ENCODE peak calls at places on chromosomes 5 and 9, in seven cellular contexts. One of them, this sample, is unnamed.

GRCh38 chr9:96383165-96383939 is at the start of gene SLC35D2:
- DNase-seq in naive thymus-derived CD4-positive, alpha-beta T cell: no peak
- DNase-seq in pancreas: peak; percentile 77
- DNase-seq in uterus: peak; percentile 63
- DNase-seq in tibial artery: peak; percentile 79
- DNase-seq in heart right ventricle: peak; percentile 65
- DNase-seq in heart left ventricle: peak; percentile 81
- DNase-seq in this sample: no peak

GRCh38 chr5:180289966-180290365 is 1.9 kb downstream of the MAPK9 start:
- DNase-seq in naive thymus-derived CD4-positive, alpha-beta T cell: no peak
- DNase-seq in uterus: no peak
- DNase-seq in tibial artery: no peak
- DNase-seq in heart right ventricle: no peak
- DNase-seq in pancreas: peak; percentile 54
- DNase-seq in heart left ventricle: no peak
- DNase-seq in this sample: no peak

GRCh38 chr5:39518516-39518915 is 93.7 kb upstream of the DAB2 start:
- DNase-seq in uterus: no peak
- DNase-seq in tibial artery: no peak
- DNase-seq in naive thymus-derived CD4-positive, alpha-beta T cell: no peak
- DNase-seq in heart right ventricle: no peak
- DNase-seq in pancreas: no peak
- DNase-seq in heart left ventricle: no peak
- DNase-seq in this sample: no peak

GRCh38 chr5:5150667-5151066 is 10.5 kb downstream of the ADAMTS16 start:
- DNase-seq in pancreas: no peak
- DNase-seq in naive thymus-derived CD4-positive, alpha-beta T cell: no peak
- DNase-seq in tibial artery: no peak
- DNase-seq in heart right ventricle: no peak
- DNase-seq in uterus: no peak
- DNase-seq in heart left ventricle: no peak
- DNase-seq in this sample: no peak

GRCh38 chr5:102627311-102627710 is 127.8 kb upstream of the PAM start:
- DNase-seq in pancreas: no peak
- DNase-seq in heart right ventricle: no peak
- DNase-seq in heart left ventricle: no peak
- DNase-seq in tibial artery: no peak
- DNase-seq in naive thymus-derived CD4-positive, alpha-beta T cell: no peak
- DNase-seq in uterus: no peak
- DNase-seq in this sample: no peak

GRCh38 chr5:168039485-168040005 is 251.9 kb upstream of the WWC1 start:
- DNase-seq in naive thymus-derived CD4-positive, alpha-beta T cell: no peak
- DNase-seq in pancreas: no peak
- DNase-seq in heart left ventricle: no peak
- DNase-seq in tibial artery: no peak
- DNase-seq in heart right ventricle: no peak
- DNase-seq in uterus: no peak
- DNase-seq in this sample: peak; percentile 68

GRCh38 chr9:119251951-119252350 is 117.3 kb downstream of the BRINP1 start:
- DNase-seq in heart right ventricle: no peak
- DNase-seq in uterus: no peak
- DNase-seq in naive thymus-derived CD4-positive, alpha-beta T cell: no peak
- DNase-seq in pancreas: no peak
- DNase-seq in tibial artery: no peak
- DNase-seq in heart left ventricle: no peak
- DNase-seq in this sample: no peak

GRCh38 chr5:54671111-54671531 is 153.6 kb downstream of the SNX18 start:
- DNase-seq in heart right ventricle: no peak
- DNase-seq in pancreas: no peak
- DNase-seq in tibial artery: no peak
- DNase-seq in naive thymus-derived CD4-positive, alpha-beta T cell: no peak
- DNase-seq in heart left ventricle: no peak
- DNase-seq in uterus: no peak
- DNase-seq in this sample: no peak

GRCh38 chr9:20988916-20989315 is 42.5 kb downstream of the HACD4 start:
- DNase-seq in heart right ventricle: no peak
- DNase-seq in uterus: no peak
- DNase-seq in naive thymus-derived CD4-positive, alpha-beta T cell: no peak
- DNase-seq in tibial artery: no peak
- DNase-seq in heart left ventricle: no peak
- DNase-seq in pancreas: no peak
- DNase-seq in this sample: no peak

GRCh38 chr5:66100851-66101250 is 43.2 kb upstream of the SREK1 start:
- DNase-seq in tibial artery: no peak
- DNase-seq in heart left ventricle: no peak
- DNase-seq in heart right ventricle: no peak
- DNase-seq in pancreas: no peak
- DNase-seq in uterus: no peak
- DNase-seq in naive thymus-derived CD4-positive, alpha-beta T cell: no peak
- DNase-seq in this sample: no peak

GRCh38 chr5:102856374-102856748 is 101.3 kb downstream of the PAM start:
- DNase-seq in heart left ventricle: no peak
- DNase-seq in uterus: no peak
- DNase-seq in pancreas: no peak
- DNase-seq in naive thymus-derived CD4-positive, alpha-beta T cell: no peak
- DNase-seq in tibial artery: no peak
- DNase-seq in heart right ventricle: no peak
- DNase-seq in this sample: no peak

GRCh38 chr9:123960366-123960765 is 30.4 kb upstream of the DENND1A start:
- DNase-seq in naive thymus-derived CD4-positive, alpha-beta T cell: no peak
- DNase-seq in heart left ventricle: no peak
- DNase-seq in pancreas: no peak
- DNase-seq in uterus: no peak
- DNase-seq in tibial artery: no peak
- DNase-seq in heart right ventricle: no peak
- DNase-seq in this sample: no peak

GRCh38 chr5:23820764-23821471 is 313.5 kb downstream of the PRDM9 start:
- DNase-seq in pancreas: no peak
- DNase-seq in tibial artery: no peak
- DNase-seq in naive thymus-derived CD4-positive, alpha-beta T cell: no peak
- DNase-seq in heart left ventricle: no peak
- DNase-seq in uterus: no peak
- DNase-seq in heart right ventricle: no peak
- DNase-seq in this sample: peak; percentile 44

GRCh38 chr5:61618577-61618976 is 286.5 kb downstream of the ZSWIM6 start:
- DNase-seq in heart left ventricle: no peak
- DNase-seq in tibial artery: no peak
- DNase-seq in uterus: no peak
- DNase-seq in naive thymus-derived CD4-positive, alpha-beta T cell: no peak
- DNase-seq in pancreas: no peak
- DNase-seq in heart right ventricle: no peak
- DNase-seq in this sample: no peak

GRCh38 chr9:1253098-1253979 is 203.2 kb downstream of the DMRT2 start:
- DNase-seq in heart right ventricle: no peak
- DNase-seq in uterus: no peak
- DNase-seq in heart left ventricle: no peak
- DNase-seq in tibial artery: no peak
- DNase-seq in pancreas: no peak
- DNase-seq in naive thymus-derived CD4-positive, alpha-beta T cell: no peak
- DNase-seq in this sample: no peak

GRCh38 chr5:139821806-139822552 is 26.4 kb downstream of the PSD2 start:
- DNase-seq in naive thymus-derived CD4-positive, alpha-beta T cell: no peak
- DNase-seq in heart left ventricle: no peak
- DNase-seq in uterus: no peak
- DNase-seq in heart right ventricle: no peak
- DNase-seq in pancreas: no peak
- DNase-seq in tibial artery: peak; percentile 57
- DNase-seq in this sample: no peak

GRCh38 chr9:77495834-77496671 is 152.1 kb downstream of the GNA14 start:
- DNase-seq in uterus: peak; percentile 45
- DNase-seq in pancreas: no peak
- DNase-seq in naive thymus-derived CD4-positive, alpha-beta T cell: no peak
- DNase-seq in heart right ventricle: no peak
- DNase-seq in heart left ventricle: no peak
- DNase-seq in tibial artery: no peak
- DNase-seq in this sample: no peak

GRCh38 chr5:175444060-175444904 is at the start of gene DRD1:
- DNase-seq in heart right ventricle: no peak
- DNase-seq in uterus: no peak
- DNase-seq in tibial artery: no peak
- DNase-seq in heart left ventricle: peak; percentile 32
- DNase-seq in naive thymus-derived CD4-positive, alpha-beta T cell: peak; percentile 45
- DNase-seq in pancreas: peak; percentile 52
- DNase-seq in this sample: peak; percentile 66

GRCh38 chr5:43854697-43855292 is 251.8 kb downstream of the NNT start:
- DNase-seq in tibial artery: no peak
- DNase-seq in naive thymus-derived CD4-positive, alpha-beta T cell: no peak
- DNase-seq in uterus: no peak
- DNase-seq in heart right ventricle: no peak
- DNase-seq in pancreas: no peak
- DNase-seq in heart left ventricle: no peak
- DNase-seq in this sample: no peak

GRCh38 chr9:136631038-136632000 is 31.4 kb upstream of the EGFL7 start:
- DNase-seq in heart left ventricle: peak; percentile 87
- DNase-seq in tibial artery: peak; percentile 85
- DNase-seq in pancreas: peak; percentile 82
- DNase-seq in uterus: peak; percentile 79
- DNase-seq in naive thymus-derived CD4-positive, alpha-beta T cell: peak; percentile 68
- DNase-seq in heart right ventricle: peak; percentile 82
- DNase-seq in this sample: peak; percentile 64

GRCh38 chr9:36141288-36141687 is 4.8 kb downstream of the GLIPR2 start:
- DNase-seq in naive thymus-derived CD4-positive, alpha-beta T cell: no peak
- DNase-seq in tibial artery: no peak
- DNase-seq in pancreas: no peak
- DNase-seq in uterus: peak; percentile 62
- DNase-seq in heart left ventricle: no peak
- DNase-seq in heart right ventricle: no peak
- DNase-seq in this sample: no peak

GRCh38 chr5:56328753-56329560 is 95.8 kb upstream of the ANKRD55 start:
- DNase-seq in naive thymus-derived CD4-positive, alpha-beta T cell: no peak
- DNase-seq in heart right ventricle: no peak
- DNase-seq in tibial artery: no peak
- DNase-seq in pancreas: no peak
- DNase-seq in uterus: no peak
- DNase-seq in heart left ventricle: no peak
- DNase-seq in this sample: peak; percentile 86

GRCh38 chr9:91857291-91857781 is 92.7 kb downstream of the ROR2 start:
- DNase-seq in heart left ventricle: no peak
- DNase-seq in pancreas: no peak
- DNase-seq in naive thymus-derived CD4-positive, alpha-beta T cell: no peak
- DNase-seq in uterus: no peak
- DNase-seq in heart right ventricle: no peak
- DNase-seq in tibial artery: no peak
- DNase-seq in this sample: no peak

DNA sequence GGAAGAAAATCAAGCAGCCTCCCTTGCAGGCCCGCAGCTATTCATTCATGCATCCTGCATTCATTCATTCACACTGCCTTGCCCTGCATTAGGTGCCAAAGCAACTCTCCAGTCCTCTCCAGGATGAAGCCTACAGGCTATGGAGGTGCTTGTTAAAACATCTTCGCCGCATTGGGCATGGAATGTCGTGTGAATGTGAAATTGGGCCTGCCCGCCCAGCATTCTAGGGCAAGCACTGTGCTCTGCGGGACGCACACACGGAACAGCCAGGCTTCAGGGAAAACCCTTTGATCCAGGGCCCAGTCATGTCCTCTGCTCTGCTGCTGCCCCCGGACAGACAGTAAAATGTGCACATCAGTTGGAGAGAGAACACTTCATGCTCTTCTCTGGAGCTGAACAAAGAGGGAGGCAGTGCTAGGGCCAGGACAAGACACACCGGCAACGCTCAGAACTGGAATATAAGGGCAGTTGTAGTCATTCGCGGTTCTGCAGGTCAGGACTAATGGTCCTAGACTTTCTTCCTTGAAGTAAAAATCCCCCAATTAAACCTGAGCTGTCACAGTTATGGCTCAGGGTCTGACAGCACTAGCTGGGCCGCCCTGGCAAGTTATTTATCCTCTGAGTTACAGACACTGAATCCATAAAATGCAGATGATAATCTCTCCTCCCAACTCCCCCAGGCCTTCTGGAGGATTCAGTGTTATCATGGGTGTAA is 165.9 kb downstream of the COL23A1 start:
- DNase-seq in uterus: no peak
- DNase-seq in naive thymus-derived CD4-positive, alpha-beta T cell: no peak
- DNase-seq in heart right ventricle: no peak
- DNase-seq in heart left ventricle: no peak
- DNase-seq in pancreas: no peak
- DNase-seq in tibial artery: no peak
- DNase-seq in this sample: no peak
- H3K27ac ChIP-seq in uterus: no peak overlapping the region
- H3K27ac ChIP-seq in naive thymus-derived CD4-positive, alpha-beta T cell: no peak overlapping the region
- H3K27ac ChIP-seq in heart right ventricle: no peak overlapping the region
- H3K27ac ChIP-seq in heart left ventricle: no peak overlapping the region
- H3K27ac ChIP-seq in pancreas: no peak overlapping the region
- H3K27ac ChIP-seq in tibial artery: no peak overlapping the region
- H3K27ac ChIP-seq in this sample: no peak overlapping the region

DNA sequence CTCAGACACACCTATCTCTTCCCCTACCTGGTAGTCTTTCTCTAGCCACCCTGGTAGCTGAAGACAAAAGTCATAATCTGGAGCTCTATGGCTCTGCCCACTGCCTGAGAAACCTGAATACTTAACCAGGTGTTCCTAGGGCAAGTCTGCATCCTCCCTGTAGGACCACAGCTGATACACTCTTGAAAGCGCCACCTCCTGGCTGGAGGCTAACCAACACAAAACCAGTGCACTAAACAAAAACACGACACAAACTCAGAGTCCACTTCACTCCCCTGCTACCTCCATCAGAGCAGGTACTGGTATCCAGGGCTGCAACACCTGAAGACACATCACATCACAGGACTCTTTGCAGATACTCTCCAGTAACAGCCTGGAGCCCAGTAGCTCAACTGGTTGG is 84.6 kb upstream of the ANXA1 start:
- DNase-seq in naive thymus-derived CD4-positive, alpha-beta T cell: no peak
- DNase-seq in heart right ventricle: no peak
- DNase-seq in heart left ventricle: no peak
- DNase-seq in uterus: no peak
- DNase-seq in tibial artery: no peak
- DNase-seq in pancreas: no peak
- DNase-seq in this sample: no peak
- H3K27ac ChIP-seq in naive thymus-derived CD4-positive, alpha-beta T cell: no peak overlapping the region
- H3K27ac ChIP-seq in heart right ventricle: no peak overlapping the region
- H3K27ac ChIP-seq in heart left ventricle: no peak overlapping the region
- H3K27ac ChIP-seq in uterus: no peak overlapping the region
- H3K27ac ChIP-seq in tibial artery: no peak overlapping the region
- H3K27ac ChIP-seq in pancreas: no peak overlapping the region
- H3K27ac ChIP-seq in this sample: no peak overlapping the region

GRCh38 chr9:133251773-133252172 is 23.2 kb downstream of the ABO start:
- DNase-seq in tibial artery: no peak
- DNase-seq in uterus: no peak
- DNase-seq in heart left ventricle: no peak
- DNase-seq in naive thymus-derived CD4-positive, alpha-beta T cell: no peak
- DNase-seq in heart right ventricle: no peak
- DNase-seq in pancreas: no peak
- DNase-seq in this sample: no peak
- H3K27ac ChIP-seq in tibial artery: no peak overlapping the region
- H3K27ac ChIP-seq in uterus: no peak overlapping the region
- H3K27ac ChIP-seq in heart left ventricle: no peak overlapping the region
- H3K27ac ChIP-seq in naive thymus-derived CD4-positive, alpha-beta T cell: peak overlapping the region; percentile 54
- H3K27ac ChIP-seq in heart right ventricle: no peak overlapping the region
- H3K27ac ChIP-seq in pancreas: no peak overlapping the region
- H3K27ac ChIP-seq in this sample: no peak overlapping the region

GRCh38 chr5:147426928-147427327 is 82.9 kb downstream of the DPYSL3 start:
- DNase-seq in heart right ventricle: no peak
- DNase-seq in uterus: no peak
- DNase-seq in naive thymus-derived CD4-positive, alpha-beta T cell: no peak
- DNase-seq in pancreas: no peak
- DNase-seq in tibial artery: no peak
- DNase-seq in heart left ventricle: no peak
- DNase-seq in this sample: no peak
- H3K27ac ChIP-seq in heart right ventricle: no peak overlapping the region
- H3K27ac ChIP-seq in uterus: no peak overlapping the region
- H3K27ac ChIP-seq in naive thymus-derived CD4-positive, alpha-beta T cell: no peak overlapping the region
- H3K27ac ChIP-seq in pancreas: no peak overlapping the region
- H3K27ac ChIP-seq in tibial artery: peak overlapping the region; percentile 74
- H3K27ac ChIP-seq in heart left ventricle: no peak overlapping the region
- H3K27ac ChIP-seq in this sample: no peak overlapping the region

This sample was measured in MM.1S.